ENCODE peak calls at places on chromosomes 12 and 14, in ten cellular contexts. S, F, R, B, L, D, P, K, Y and V are unnamed samples.

GRCh38 chr12:132109741-132110140 is 34.4 kb downstream of the DDX51 start:
- DNase-seq in S (no peak), F (no peak), R (no peak), B (no peak), L (peak; percentile 34), D (no peak), P (no peak), K (no peak), Y (no peak), V (peak; percentile 18)

GRCh38 chr12:31105668-31106067 is 32.0 kb downstream of the DDX11 start:
- DNase-seq in S (no peak), F (peak; percentile 9), R (no peak), B (no peak), L (no peak), D (no peak), P (no peak), K (no peak), Y (no peak), V (no peak)

GRCh38 chr14:101009531-101009930 is 106.0 kb upstream of the RTL1 start:
- DNase-seq in S (no peak), F (no peak), R (no peak), B (no peak), L (no peak), D (no peak), P (no peak), K (no peak), Y (no peak), V (no peak)

GRCh38 chr14:77271113-77271710 is at the start of gene NGB:
- DNase-seq in S (no peak), F (peak; percentile 91), R (no peak), B (no peak), L (no peak), D (peak; percentile 56), P (no peak), K (no peak), Y (no peak), V (no peak)

GRCh38 chr12:132851465-132851864 is 22.8 kb upstream of the GOLGA3 start:
- DNase-seq in S (no peak), F (no peak), R (no peak), B (no peak), L (no peak), D (no peak), P (no peak), K (no peak), Y (no peak), V (no peak)

GRCh38 chr14:71117839-71118743 is 210.8 kb downstream of the PCNX1 start:
- DNase-seq in S (peak; percentile 57), F (no peak), R (no peak), B (peak; percentile 59), L (peak; percentile 80), D (peak; percentile 20), P (peak; percentile 11), K (no peak), Y (no peak), V (peak; percentile 78)

GRCh38 chr14:68951051-68951797 is 27.9 kb downstream of the ACTN1 start:
- DNase-seq in S (peak; percentile 95), F (no peak), R (no peak), B (peak; percentile 99), L (peak; percentile 88), D (no peak), P (no peak), K (no peak), Y (peak; percentile 60), V (peak; percentile 95)

GRCh38 chr12:1093166-1093751 is 102.2 kb downstream of the ERC1 start:
- DNase-seq in S (peak; percentile 62), F (peak; percentile 26), R (peak; percentile 74), B (peak; percentile 67), L (peak; percentile 85), D (peak; percentile 85), P (peak; percentile 16), K (no peak), Y (peak; percentile 57), V (peak; percentile 61)

GRCh38 chr14:73241481-73242165 is 4.3 kb downstream of the PAPLN start:
- DNase-seq in S (no peak), F (peak; percentile 68), R (no peak), B (peak; percentile 71), L (no peak), D (peak; percentile 56), P (no peak), K (no peak), Y (no peak), V (no peak)

DNA sequence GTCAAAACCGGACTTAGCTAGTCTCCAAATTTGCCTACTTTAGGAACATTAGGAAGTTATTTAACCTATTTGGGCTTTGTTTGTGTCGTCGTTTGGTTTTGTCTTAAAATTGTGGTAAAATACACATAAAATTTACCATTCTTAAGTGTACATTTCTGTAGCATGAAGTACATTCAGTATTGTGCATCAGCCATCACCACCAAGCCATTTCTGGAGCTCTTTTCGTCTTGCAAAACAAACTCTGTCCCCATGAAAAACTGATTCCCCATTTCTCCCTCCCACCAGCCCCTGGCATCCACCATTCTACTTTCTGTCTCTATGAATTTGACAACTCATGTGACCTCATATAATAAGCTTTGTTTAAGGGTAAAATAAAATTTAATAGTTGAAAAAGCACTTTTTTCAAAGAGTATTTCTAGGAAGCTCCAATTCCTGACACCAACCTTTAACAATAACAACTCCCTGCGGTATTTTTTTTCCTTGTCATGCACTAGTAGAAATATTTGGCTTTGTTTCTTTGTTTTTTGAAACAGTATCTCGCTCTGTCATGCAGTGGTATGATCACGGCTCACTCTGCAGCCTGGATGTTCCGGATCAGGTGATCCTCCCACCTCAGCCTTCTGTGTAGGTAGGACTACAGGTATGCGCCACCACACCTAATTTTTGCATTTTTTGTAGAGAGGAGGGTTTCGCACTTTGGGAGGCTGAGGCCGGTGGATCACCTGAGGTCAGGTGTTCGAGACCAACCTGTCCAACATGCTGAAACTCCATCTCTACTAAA is 3.6 kb upstream of the UBC start:
- DNase-seq in S (no peak), F (no peak), R (no peak), B (peak; percentile 56), L (peak; percentile 60), D (no peak), P (no peak), K (no peak), Y (no peak), V (no peak)
- H3K4me3 ChIP-seq in S (peak overlapping the region; percentile 54), F (peak overlapping the region; percentile 29), R (peak overlapping the region; percentile 31), B (peak overlapping the region; percentile 67), L (peak overlapping the region; percentile 26), D (peak overlapping the region; percentile 41), P (peak overlapping the region; percentile 94), K (peak overlapping the region; percentile 36), Y (peak overlapping the region; percentile 6), V (peak overlapping the region; percentile 37)

DNA sequence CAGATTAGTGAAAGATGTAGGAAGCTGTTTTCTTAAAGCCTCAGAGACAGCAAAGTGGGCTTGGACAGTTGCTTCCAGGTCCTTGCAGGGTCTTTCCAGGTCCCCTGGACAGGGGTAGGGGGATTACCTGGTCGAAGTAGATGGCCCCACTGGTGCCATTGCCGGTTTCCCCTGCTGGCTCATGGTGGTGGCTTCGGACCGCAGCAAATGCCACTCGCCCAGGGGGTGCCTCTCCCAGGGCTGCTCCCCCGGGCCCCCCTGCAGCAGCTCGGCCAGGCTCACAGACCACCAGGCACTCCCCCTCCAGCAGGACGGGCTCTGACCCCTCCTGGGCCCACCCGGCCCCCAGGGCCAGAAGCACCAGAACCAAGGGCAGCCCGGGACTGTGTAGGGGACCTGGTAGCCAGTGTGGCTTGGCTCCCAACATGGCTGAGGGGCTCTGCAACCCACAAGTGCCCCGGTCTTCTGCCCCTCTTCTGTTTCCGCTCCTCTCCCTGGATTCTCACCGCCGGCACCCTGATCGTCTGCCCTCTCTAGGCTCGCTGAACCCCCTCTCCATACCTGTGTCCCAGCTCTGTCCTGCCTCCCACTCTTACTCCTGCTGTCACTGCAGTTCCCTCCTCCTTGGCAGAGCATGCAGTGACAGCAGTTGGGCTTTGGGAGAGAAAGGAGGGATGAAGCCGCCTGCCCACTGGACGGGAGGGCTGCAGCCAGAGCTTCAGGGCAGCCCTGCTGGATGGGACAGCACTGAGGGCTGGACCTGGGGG is 657 bp downstream of the CBLN3 start:
- DNase-seq in S (no peak), F (peak; percentile 68), R (no peak), B (peak; percentile 33), L (no peak), D (peak; percentile 34), P (no peak), K (no peak), Y (no peak), V (no peak)
- H3K4me3 ChIP-seq in S (peak overlapping the region; percentile 79), F (no peak overlapping the region), R (peak overlapping the region; percentile 67), B (peak overlapping the region; percentile 97), L (no peak overlapping the region), D (peak overlapping the region; percentile 85), P (no peak overlapping the region), K (peak overlapping the region; percentile 93), Y (no peak overlapping the region), V (no peak overlapping the region)

DNA sequence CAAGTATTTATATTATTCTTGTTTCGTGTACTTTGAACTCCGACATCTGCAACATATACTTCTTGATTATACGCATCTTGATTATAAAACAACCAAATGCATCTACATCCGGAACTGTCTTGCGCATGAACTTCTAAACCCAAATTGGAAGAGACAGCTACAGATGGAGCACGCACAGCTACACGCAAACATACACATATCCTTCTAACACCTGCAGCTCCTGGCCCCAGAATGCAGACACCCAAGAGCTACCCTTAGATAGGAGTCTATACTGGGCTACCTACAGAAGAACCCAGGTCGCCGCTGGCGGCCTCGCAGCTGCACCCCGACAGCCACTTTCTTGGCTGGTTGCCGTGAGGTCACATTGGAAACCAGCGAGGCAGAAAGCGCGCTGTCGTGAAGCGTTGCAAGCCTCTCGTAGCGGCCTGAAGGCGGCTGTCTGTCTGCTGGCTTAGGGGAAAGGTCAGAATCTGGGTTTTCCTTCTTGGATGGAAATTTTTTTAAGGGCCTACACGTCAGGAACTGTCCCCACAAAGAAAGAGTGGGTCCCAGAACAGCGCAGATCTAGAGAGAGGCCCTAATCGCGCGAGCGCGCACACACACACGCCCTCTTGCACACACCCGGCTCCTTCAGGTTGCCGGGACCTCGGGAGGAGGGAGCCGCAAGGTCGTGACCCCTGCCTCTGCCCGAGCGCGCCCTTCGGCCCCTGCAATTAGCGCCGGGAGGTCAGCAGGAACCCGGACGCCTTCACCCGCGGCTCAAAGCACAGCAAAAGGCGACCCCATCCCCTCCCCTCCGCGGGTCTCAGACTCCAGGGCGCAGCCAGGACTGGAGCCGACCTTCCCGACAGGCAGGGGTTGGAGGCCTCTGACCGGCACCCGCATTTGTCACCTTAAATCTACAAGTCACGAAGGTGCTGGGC is 17.0 kb downstream of the TBX3 start:
- DNase-seq in S (no peak), F (peak; percentile 75), R (no peak), B (no peak), L (no peak), D (peak; percentile 67), P (no peak), K (no peak), Y (no peak), V (no peak)
- H3K4me3 ChIP-seq in S (no peak overlapping the region), F (peak overlapping the region; percentile 2), R (peak overlapping the region; percentile 36), B (no peak overlapping the region), L (no peak overlapping the region), D (peak overlapping the region; percentile 53), P (no peak overlapping the region), K (no peak overlapping the region), Y (no peak overlapping the region), V (no peak overlapping the region)

DNA sequence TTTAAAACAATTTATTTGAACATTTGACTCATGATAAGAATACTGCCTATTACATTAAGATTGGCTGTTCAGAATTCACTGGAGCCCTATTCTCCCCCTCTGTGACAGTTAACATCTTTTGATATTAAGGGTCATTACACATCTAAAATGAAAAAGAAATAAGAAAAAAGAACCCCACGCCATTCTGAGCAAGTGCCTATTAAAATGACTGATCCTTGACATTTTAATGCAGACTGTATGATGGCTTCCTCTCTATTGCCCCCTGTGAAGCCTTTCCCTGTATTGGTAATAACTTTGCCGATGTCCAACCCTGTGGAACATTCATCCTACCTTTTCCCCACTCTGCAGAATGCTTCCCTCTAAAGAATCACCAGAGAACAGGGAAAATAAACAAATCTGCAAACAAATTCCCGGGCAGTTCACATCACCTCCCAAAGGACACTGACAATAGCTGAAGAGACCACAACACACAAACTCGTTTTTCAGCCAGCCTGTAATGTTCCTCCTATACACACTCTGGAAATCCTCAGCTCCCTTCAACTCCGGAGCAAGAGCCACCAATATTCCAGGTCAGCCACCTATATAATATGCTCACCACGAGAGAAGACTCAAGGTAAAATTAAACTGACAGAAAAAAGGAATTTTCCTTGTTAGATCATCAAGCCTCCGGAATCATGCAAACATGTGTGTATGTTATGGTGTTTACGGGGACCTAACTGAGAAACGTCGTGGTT is 2.1 kb downstream of the NIN start:
- DNase-seq in S (no peak), F (no peak), R (no peak), B (no peak), L (no peak), D (no peak), P (no peak), K (no peak), Y (no peak), V (no peak)
- H3K4me3 ChIP-seq in S (peak overlapping the region; percentile 70), F (no peak overlapping the region), R (peak overlapping the region; percentile 60), B (peak overlapping the region; percentile 88), L (peak overlapping the region; percentile 80), D (peak overlapping the region; percentile 84), P (no peak overlapping the region), K (peak overlapping the region; percentile 96), Y (peak overlapping the region; percentile 69), V (no peak overlapping the region)